ENCODE peak calls at places on chromosomes 12 and 14, in six cellular contexts. R is IMR-90, E is heart right ventricle, V is AG04450, F is upper lobe of left lung, S is breast epithelium. G is an unnamed sample.

GRCh38 chr14:104431351-104431928 is 148.1 kb upstream of the C14orf180 start:
- DNase-seq in R (no peak), E (no peak), V (no peak), F (no peak), S (no peak), G (no peak)

GRCh38 chr12:40464121-40464520 is 228.1 kb upstream of the CNTN1 start:
- DNase-seq in R (no peak), E (no peak), V (no peak), F (no peak), S (no peak), G (no peak)

GRCh38 chr12:45762185-45763110 is 32.9 kb downstream of the ARID2 start:
- DNase-seq in R (peak; percentile 78), E (no peak), V (peak; percentile 27), F (no peak), S (no peak), G (peak; percentile 48)

GRCh38 chr14:85572845-85573244 is 42.9 kb downstream of the FLRT2 start:
- DNase-seq in R (peak; percentile 90), E (no peak), V (peak; percentile 32), F (no peak), S (no peak), G (peak; percentile 76)

GRCh38 chr12:46004715-46005114 is 14.3 kb upstream of the SCAF11 start:
- DNase-seq in R (no peak), E (no peak), V (no peak), F (no peak), S (no peak), G (no peak)

GRCh38 chr14:101457177-101457935 is 103.9 kb upstream of the DIO3 start:
- DNase-seq in R (no peak), E (no peak), V (no peak), F (no peak), S (no peak), G (no peak)

GRCh38 chr14:60328588-60328987 is 79.6 kb downstream of the PPM1A start:
- DNase-seq in R (no peak), E (no peak), V (no peak), F (no peak), S (no peak), G (no peak)

GRCh38 chr12:124385219-124385969 is 90.5 kb downstream of the RFLNA start:
- DNase-seq in R (peak; percentile 85), E (no peak), V (peak; percentile 61), F (no peak), S (no peak), G (peak; percentile 78)

GRCh38 chr12:108151505-108152178 is 22.6 kb downstream of the WSCD2 start:
- DNase-seq in R (no peak), E (no peak), V (no peak), F (no peak), S (no peak), G (no peak)

GRCh38 chr12:106044773-106045172 is 94.0 kb downstream of the NUAK1 start:
- DNase-seq in R (peak; percentile 62), E (no peak), V (no peak), F (no peak), S (no peak), G (peak; percentile 58)

GRCh38 chr12:50980545-50980944 is 28.2 kb downstream of the HIGD1C start:
- DNase-seq in R (no peak), E (no peak), V (no peak), F (no peak), S (no peak), G (no peak)

GRCh38 chr14:68687746-68688145 is 105.1 kb downstream of the ZFP36L1 start:
- DNase-seq in R (peak; percentile 92), E (no peak), V (no peak), F (peak; percentile 4), S (no peak), G (peak; percentile 98)

GRCh38 chr14:35509846-35510245 is 24.1 kb upstream of the INSM2 start:
- DNase-seq in R (no peak), E (no peak), V (no peak), F (no peak), S (no peak), G (no peak)

GRCh38 chr12:16238661-16239060 is 38.8 kb downstream of the SLC15A5 start:
- DNase-seq in R (no peak), E (no peak), V (no peak), F (no peak), S (no peak), G (peak; percentile 0)

GRCh38 chr12:121300083-121300819 is 3.7 kb upstream of the CAMKK2 start:
- DNase-seq in R (no peak), E (no peak), V (no peak), F (no peak), S (no peak), G (no peak)

GRCh38 chr14:74259513-74259912 is 20.3 kb downstream of the VSX2 start:
- DNase-seq in R (no peak), E (no peak), V (no peak), F (no peak), S (no peak), G (no peak)
- H3K4me3 ChIP-seq in R (no peak overlapping the region), E (no peak overlapping the region), V (no peak overlapping the region), F (no peak overlapping the region), S (no peak overlapping the region), G (no peak overlapping the region)

DNA sequence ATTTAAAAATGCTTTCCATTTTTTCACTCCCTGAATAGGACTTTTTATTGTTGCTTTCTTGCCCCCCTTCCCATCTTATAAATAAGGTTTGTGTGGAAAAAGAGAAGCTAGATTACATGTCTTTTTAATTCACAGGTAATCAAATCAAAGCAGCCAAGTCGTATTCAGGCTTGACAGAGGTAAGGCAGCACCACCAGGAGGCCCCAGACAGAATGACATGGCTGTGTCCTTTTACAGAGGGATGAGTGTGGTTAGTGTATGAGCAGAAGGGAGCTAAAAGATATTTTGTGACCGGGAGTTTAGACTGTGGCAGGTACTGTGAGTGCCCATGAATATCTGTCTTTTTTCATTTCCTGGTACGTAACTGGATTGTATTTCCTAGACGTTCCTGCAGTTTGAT is 596.1 kb downstream of the ETNK1 start:
- DNase-seq in R (no peak), E (no peak), V (no peak), F (no peak), S (no peak), G (no peak)
- TF ChIP-seq CTCF in R (no peak), E (peak; percentile 16), V (peak; percentile 33), F (no peak), S (no peak), G (no peak)

GRCh38 chr12:7935773-7936581 is at the start of gene SLC2A3:
- DNase-seq in R (peak; percentile 92), E (no peak), V (peak; percentile 88), F (peak; percentile 65), S (no peak), G (peak; percentile 95)
- H3K4me3 ChIP-seq in R (peak within 1 kb of the TSS; percentile 97), E (peak within 1 kb of the TSS; percentile 68), V (peak within 1 kb of the TSS; percentile 93), F (peak within 1 kb of the TSS; percentile 45), S (peak within 1 kb of the TSS; percentile 77), G (peak within 1 kb of the TSS; percentile 75)

GRCh38 chr12:88067301-88067700 is 38.1 kb upstream of the C12orf50 start:
- DNase-seq in R (peak; percentile 55), E (no peak), V (no peak), F (no peak), S (no peak), G (no peak)
- TF ChIP-seq CTCF in R (no peak), E (no peak), V (no peak), F (no peak), S (no peak), G (no peak)

DNA sequence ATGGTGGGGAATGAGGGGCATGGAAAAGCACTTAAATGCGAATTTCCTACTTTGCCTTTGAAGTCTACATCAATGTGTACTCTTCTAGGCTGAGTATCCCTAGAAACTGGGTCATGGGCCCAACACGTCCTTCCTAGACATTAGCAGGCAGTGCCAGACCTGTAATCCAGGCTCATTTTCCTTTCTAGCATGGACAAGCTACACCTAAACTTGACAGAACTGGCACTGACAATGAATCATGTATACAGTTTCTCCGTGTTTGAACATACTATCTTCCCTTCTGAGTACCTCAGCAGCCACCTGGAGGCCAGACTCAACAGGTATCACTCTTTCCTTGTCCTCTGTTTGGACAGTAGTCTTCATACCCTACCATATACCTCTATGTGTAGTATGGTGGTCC is 25.8 kb upstream of the PDE1B start:
- DNase-seq in R (no peak), E (no peak), V (no peak), F (no peak), S (no peak), G (no peak)
- H3K4me3 ChIP-seq in R (no peak overlapping the region), E (no peak overlapping the region), V (no peak overlapping the region), F (no peak overlapping the region), S (no peak overlapping the region), G (no peak overlapping the region)